ENCODE peak calls at places on chromosomes 3 and 15, in ten cellular contexts. M is A549, K is transverse colon, H is tibial nerve, C is stomach, J is upper lobe of left lung, V is HepG2, G is GM12878, B is esophagus muscularis mucosa, N is suprapubic skin. R is an unnamed sample.

GRCh38 chr15:95149036-95149435 is 917.7 kb downstream of the MCTP2 start:
- DNase-seq in J (no peak), B (no peak), K (no peak), G (no peak), M (no peak), H (no peak), N (no peak), V (no peak), C (no peak), R (no peak)

GRCh38 chr3:17125738-17126137 is 241.0 kb downstream of the PLCL2 start:
- DNase-seq in N (no peak), V (no peak), J (no peak), H (no peak), B (no peak), G (no peak), M (no peak), C (no peak), K (no peak), R (no peak)

GRCh38 chr3:122581622-122582021 is 4.2 kb downstream of the PARP15 start:
- DNase-seq in M (no peak), V (no peak), C (no peak), K (no peak), H (no peak), B (no peak), N (no peak), G (no peak), J (no peak), R (no peak)

GRCh38 chr3:70815817-70816216 is 503.4 kb upstream of the MDFIC2 start:
- DNase-seq in C (no peak), B (no peak), H (no peak), J (no peak), K (no peak), V (no peak), G (no peak), N (no peak), M (no peak), R (no peak)

GRCh38 chr3:129441215-129441614 is 1.2 kb downstream of the IFT122 start:
- DNase-seq in V (no peak), N (no peak), B (no peak), H (no peak), G (no peak), M (no peak), K (no peak), J (no peak), C (no peak), R (no peak)

GRCh38 chr3:101072299-101072698 is 79.1 kb upstream of the ABI3BP start:
- DNase-seq in V (no peak), C (no peak), M (peak; percentile 75), B (no peak), H (no peak), K (no peak), N (no peak), J (no peak), G (no peak), R (no peak)

GRCh38 chr3:72273615-72274014 is 488.7 kb upstream of the PROK2 start:
- DNase-seq in N (no peak), G (no peak), H (no peak), J (no peak), V (no peak), K (no peak), C (no peak), M (no peak), B (no peak), R (no peak)

GRCh38 chr3:18234717-18235335 is 190.3 kb downstream of the SATB1 start:
- DNase-seq in G (no peak), B (no peak), J (no peak), M (no peak), H (no peak), N (no peak), C (no peak), K (no peak), V (no peak), R (no peak)

GRCh38 chr3:129063841-129064482 is 3.4 kb downstream of the GP9 start:
- DNase-seq in J (no peak), C (no peak), B (no peak), N (peak; percentile 53), G (no peak), V (no peak), K (peak; percentile 69), M (no peak), H (no peak), R (no peak)

GRCh38 chr3:120908030-120908802 is at the start of gene STXBP5L:
- DNase-seq in N (peak; percentile 61), M (peak; percentile 71), H (no peak), K (peak; percentile 89), G (no peak), V (peak; percentile 51), C (peak; percentile 82), B (no peak), J (peak; percentile 62), R (peak; percentile 90)

GRCh38 chr15:49877871-49878511 is 241.0 kb downstream of the ATP8B4 start:
- DNase-seq in G (no peak), N (peak; percentile 73), V (no peak), K (no peak), M (no peak), J (no peak), B (peak; percentile 91), H (peak; percentile 69), C (no peak), R (peak; percentile 84)

GRCh38 chr3:155323063-155323666 is 29.7 kb upstream of the STRIT1 start:
- DNase-seq in H (peak; percentile 73), K (peak; percentile 10), C (no peak), V (peak; percentile 62), B (no peak), J (no peak), N (no peak), M (peak; percentile 78), G (peak; percentile 9), R (no peak)

GRCh38 chr3:152148579-152148978 is 120.2 kb upstream of the MBNL1 start:
- DNase-seq in V (no peak), B (no peak), K (no peak), H (no peak), C (no peak), N (no peak), M (no peak), G (no peak), J (no peak), R (no peak)

GRCh38 chr15:90227816-90228772 is 5.6 kb downstream of the CIB1 start:
- DNase-seq in K (no peak), G (no peak), B (no peak), M (no peak), N (no peak), V (no peak), C (no peak), H (no peak), J (no peak), R (no peak)

GRCh38 chr3:106860182-106860581 is 517.1 kb upstream of the CCDC54 start:
- DNase-seq in G (no peak), K (no peak), V (no peak), B (no peak), N (no peak), C (no peak), H (no peak), M (no peak), J (no peak), R (no peak)

GRCh38 chr3:170429050-170429449 is 10.4 kb downstream of the CLDN11 start:
- DNase-seq in K (no peak), G (no peak), H (no peak), N (no peak), C (no peak), J (no peak), B (peak; percentile 3), V (peak; percentile 74), M (no peak), R (no peak)

GRCh38 chr3:50321844-50322385 is 630 bp downstream of the HYAL2 start:
- DNase-seq in M (no peak), G (no peak), N (peak; percentile 80), C (no peak), H (no peak), K (no peak), V (peak; percentile 90), J (no peak), B (no peak), R (no peak)
- TF ChIP-seq POLR2A in M (no peak), G (no peak), N (no peak), C (no peak), H (no peak), K (no peak), V (peak; percentile 74), J (peak; percentile 24), B (no peak), R (no peak)

GRCh38 chr3:186173202-186173815 is 64.4 kb upstream of the ETV5 start:
- DNase-seq in V (no peak), B (no peak), N (no peak), M (no peak), C (no peak), G (no peak), K (no peak), H (no peak), J (no peak), R (no peak)
- TF ChIP-seq EP300 in V (no peak), B (no peak), N (no peak), M (no peak), C (no peak), G (no peak), K (no peak), H (no peak), J (no peak), R (no peak)

GRCh38 chr3:188407158-188407880 is 253.4 kb downstream of the LPP start:
- DNase-seq in G (no peak), N (no peak), M (no peak), V (no peak), H (no peak), C (no peak), B (no peak), J (no peak), K (no peak), R (no peak)
- TF ChIP-seq CTCF in G (no peak), N (no peak), M (no peak), V (no peak), H (no peak), C (no peak), B (no peak), J (no peak), K (no peak), R (no peak)

DNA sequence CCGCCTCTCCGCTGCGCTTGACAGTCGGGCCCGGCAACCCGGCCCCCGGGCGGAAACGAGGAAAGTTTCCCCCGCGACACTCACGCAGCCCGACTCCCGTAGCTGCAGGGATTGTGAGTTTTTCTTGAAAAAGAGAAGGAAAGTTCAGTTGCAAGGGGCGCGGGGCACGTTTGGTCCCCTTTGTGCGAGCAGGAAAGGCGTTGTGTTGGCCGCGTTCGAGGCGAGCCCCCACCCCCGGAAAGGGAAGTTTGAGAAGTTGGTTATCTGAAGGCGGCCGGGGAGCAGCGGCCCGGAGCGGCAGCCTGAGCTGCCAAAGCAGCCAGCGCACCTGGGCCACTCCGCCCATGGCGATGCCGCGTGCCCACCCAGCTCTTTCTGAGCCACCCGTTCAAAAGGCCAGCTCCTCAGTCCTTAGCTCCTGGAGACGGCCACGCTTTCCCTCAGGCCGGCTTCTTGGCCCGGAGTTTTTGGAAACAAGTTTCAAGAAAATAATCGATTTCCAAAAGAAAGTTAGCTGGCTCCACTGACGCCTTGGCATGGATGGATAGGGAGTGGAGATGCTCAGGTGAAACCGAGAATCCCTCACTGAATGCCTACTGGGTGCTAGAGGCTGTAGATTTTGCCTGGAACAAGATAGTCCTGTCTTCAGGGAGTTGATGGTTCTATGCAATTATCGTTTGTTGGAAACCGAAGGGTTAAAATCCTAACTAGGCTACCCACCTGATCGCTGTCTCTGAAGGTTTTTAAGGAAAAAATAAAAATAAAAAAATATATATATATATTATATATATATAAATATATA is 832 bp downstream of the TGFBR2 start:
- DNase-seq in M (peak; percentile 60), N (peak; percentile 87), V (no peak), K (peak; percentile 81), J (peak; percentile 86), B (peak; percentile 95), H (peak; percentile 66), G (no peak), C (peak; percentile 77), R (peak; percentile 86)
- TF ChIP-seq POLR2A in M (no peak), N (peak; percentile 34), V (no peak), K (peak; percentile 74), J (peak; percentile 62), B (peak; percentile 11), H (peak; percentile 4), G (no peak), C (no peak), R (peak; percentile 31)

R was measured in sigmoid colon.